ENCODE peak calls at places on chromosomes 6 and 20, in six cellular contexts. One of them, this sample, is unnamed.
A peak's percentile ranks its signal among the peaks of the same experiment; 100 is the strongest.

GRCh38 chr20:11499235-11499634 is 418.5 kb upstream of the BTBD3 start:
- DNase-seq in stomach: no peak
- DNase-seq in H1: no peak
- DNase-seq in A549: no peak
- DNase-seq in tibial nerve: no peak
- DNase-seq in HepG2: no peak
- DNase-seq in this sample: no peak

GRCh38 chr6:1622851-1623768 is 13.4 kb downstream of the FOXC1 start:
- DNase-seq in stomach: peak; percentile 23
- DNase-seq in H1: no peak
- DNase-seq in A549: no peak
- DNase-seq in tibial nerve: no peak
- DNase-seq in HepG2: no peak
- DNase-seq in this sample: no peak

GRCh38 chr6:10720229-10720959 is 2.5 kb upstream of the TMEM14C start:
- DNase-seq in stomach: peak; percentile 36
- DNase-seq in H1: no peak
- DNase-seq in A549: no peak
- DNase-seq in tibial nerve: no peak
- DNase-seq in HepG2: peak; percentile 24
- DNase-seq in this sample: peak; percentile 54

GRCh38 chr6:55377150-55377549 is 49.9 kb downstream of the GFRAL start:
- DNase-seq in stomach: no peak
- DNase-seq in H1: no peak
- DNase-seq in A549: no peak
- DNase-seq in tibial nerve: no peak
- DNase-seq in HepG2: no peak
- DNase-seq in this sample: no peak

GRCh38 chr20:50580842-50581544 is 70.8 kb downstream of the PTPN1 start:
- DNase-seq in stomach: no peak
- DNase-seq in H1: no peak
- DNase-seq in A549: no peak
- DNase-seq in tibial nerve: no peak
- DNase-seq in HepG2: no peak
- DNase-seq in this sample: no peak

GRCh38 chr20:10404959-10405530 is 29.0 kb downstream of the MKKS start:
- DNase-seq in stomach: no peak
- DNase-seq in H1: no peak
- DNase-seq in A549: no peak
- DNase-seq in tibial nerve: no peak
- DNase-seq in HepG2: no peak
- DNase-seq in this sample: no peak

GRCh38 chr6:123189805-123190204 is 193.8 kb downstream of the CLVS2 start:
- DNase-seq in stomach: no peak
- DNase-seq in H1: no peak
- DNase-seq in A549: no peak
- DNase-seq in tibial nerve: no peak
- DNase-seq in HepG2: no peak
- DNase-seq in this sample: no peak

GRCh38 chr6:18165746-18166145 is 10.5 kb downstream of the KDM1B start:
- DNase-seq in stomach: no peak
- DNase-seq in H1: no peak
- DNase-seq in A549: no peak
- DNase-seq in tibial nerve: no peak
- DNase-seq in HepG2: no peak
- DNase-seq in this sample: no peak

GRCh38 chr6:75101896-75102680 is 103.8 kb downstream of the COL12A1 start:
- DNase-seq in stomach: no peak
- DNase-seq in H1: no peak
- DNase-seq in A549: no peak
- DNase-seq in tibial nerve: no peak
- DNase-seq in HepG2: no peak
- DNase-seq in this sample: no peak

GRCh38 chr20:49207071-49207470 is 12.1 kb upstream of the DDX27 start:
- DNase-seq in stomach: no peak
- DNase-seq in H1: peak; percentile 25
- DNase-seq in A549: no peak
- DNase-seq in tibial nerve: no peak
- DNase-seq in HepG2: peak; percentile 76
- DNase-seq in this sample: no peak

GRCh38 chr6:41571066-41571780 is 25.0 kb downstream of the FOXP4 start:
- DNase-seq in stomach: no peak
- DNase-seq in H1: no peak
- DNase-seq in A549: no peak
- DNase-seq in tibial nerve: no peak
- DNase-seq in HepG2: no peak
- DNase-seq in this sample: no peak

GRCh38 chr20:10639051-10639761 is 34.6 kb downstream of the JAG1 start:
- DNase-seq in stomach: no peak
- DNase-seq in H1: no peak
- DNase-seq in A549: no peak
- DNase-seq in tibial nerve: no peak
- DNase-seq in HepG2: no peak
- DNase-seq in this sample: no peak

GRCh38 chr6:126015869-126016268 is 29.5 kb downstream of the TRMT11 start:
- DNase-seq in stomach: no peak
- DNase-seq in H1: no peak
- DNase-seq in A549: no peak
- DNase-seq in tibial nerve: no peak
- DNase-seq in HepG2: no peak
- DNase-seq in this sample: no peak

GRCh38 chr20:25047766-25048165 is 10.2 kb downstream of the ACSS1 start:
- DNase-seq in stomach: peak; percentile 69
- DNase-seq in H1: no peak
- DNase-seq in A549: no peak
- DNase-seq in tibial nerve: no peak
- DNase-seq in HepG2: no peak
- DNase-seq in this sample: no peak

GRCh38 chr6:94645191-94645590 is 932.1 kb upstream of the MANEA start:
- DNase-seq in stomach: no peak
- DNase-seq in H1: no peak
- DNase-seq in A549: no peak
- DNase-seq in tibial nerve: no peak
- DNase-seq in HepG2: no peak
- DNase-seq in this sample: no peak

GRCh38 chr6:44779130-44779826 is 391.8 kb downstream of the CDC5L start:
- DNase-seq in stomach: no peak
- DNase-seq in H1: no peak
- DNase-seq in A549: no peak
- DNase-seq in tibial nerve: peak; percentile 11
- DNase-seq in HepG2: no peak
- DNase-seq in this sample: no peak

GRCh38 chr20:61771805-61772350 is 293.8 kb downstream of the TAF4 start:
- DNase-seq in stomach: no peak
- DNase-seq in H1: no peak
- DNase-seq in A549: no peak
- DNase-seq in tibial nerve: no peak
- DNase-seq in HepG2: peak; percentile 91
- DNase-seq in this sample: no peak

GRCh38 chr20:44805335-44805734 is 5.0 kb downstream of the RIMS4 start:
- DNase-seq in stomach: no peak
- DNase-seq in H1: no peak
- DNase-seq in A549: no peak
- DNase-seq in tibial nerve: no peak
- DNase-seq in HepG2: no peak
- DNase-seq in this sample: no peak

GRCh38 chr6:39865011-39865888 is 69.0 kb downstream of the MOCS1 start:
- DNase-seq in stomach: peak; percentile 81
- DNase-seq in H1: peak; percentile 13
- DNase-seq in A549: peak; percentile 26
- DNase-seq in tibial nerve: peak; percentile 87
- DNase-seq in HepG2: peak; percentile 74
- DNase-seq in this sample: peak; percentile 84

GRCh38 chr6:49155321-49155720 is 307.7 kb downstream of the MMUT start:
- DNase-seq in stomach: no peak
- DNase-seq in H1: no peak
- DNase-seq in A549: no peak
- DNase-seq in tibial nerve: no peak
- DNase-seq in HepG2: no peak
- DNase-seq in this sample: no peak

GRCh38 chr20:33234050-33234449 is 1.7 kb upstream of the BPIFA1 start:
- DNase-seq in stomach: no peak
- DNase-seq in H1: no peak
- DNase-seq in A549: no peak
- DNase-seq in tibial nerve: no peak
- DNase-seq in HepG2: no peak
- DNase-seq in this sample: no peak

GRCh38 chr6:35318200-35318844 is 20.7 kb downstream of the DEF6 start:
- DNase-seq in stomach: peak; percentile 87
- DNase-seq in H1: peak; percentile 87
- DNase-seq in A549: peak; percentile 75
- DNase-seq in tibial nerve: peak; percentile 72
- DNase-seq in HepG2: peak; percentile 86
- DNase-seq in this sample: peak; percentile 89

GRCh38 chr6:137313928-137314855 is 95.0 kb upstream of the IFNGR1 start:
- DNase-seq in stomach: peak; percentile 72
- DNase-seq in H1: no peak
- DNase-seq in A549: peak; percentile 25
- DNase-seq in tibial nerve: peak; percentile 77
- DNase-seq in HepG2: peak; percentile 71
- DNase-seq in this sample: peak; percentile 76

GRCh38 chr6:127302728-127303675 is 36.3 kb downstream of the RNF146 start:
- DNase-seq in stomach: peak; percentile 44
- DNase-seq in H1: no peak
- DNase-seq in A549: peak; percentile 20
- DNase-seq in tibial nerve: peak; percentile 82
- DNase-seq in HepG2: peak; percentile 25
- DNase-seq in this sample: peak; percentile 25

GRCh38 chr6:24334285-24334684 is 23.6 kb downstream of the DCDC2 start:
- DNase-seq in stomach: no peak
- DNase-seq in H1: no peak
- DNase-seq in A549: no peak
- DNase-seq in tibial nerve: no peak
- DNase-seq in HepG2: no peak
- DNase-seq in this sample: no peak

GRCh38 chr6:24329022-24329421 is 28.8 kb downstream of the DCDC2 start:
- DNase-seq in stomach: no peak
- DNase-seq in H1: no peak
- DNase-seq in A549: no peak
- DNase-seq in tibial nerve: no peak
- DNase-seq in HepG2: no peak
- DNase-seq in this sample: no peak

GRCh38 chr6:24330137-24330732 is 27.6 kb downstream of the DCDC2 start:
- DNase-seq in stomach: no peak
- DNase-seq in H1: no peak
- DNase-seq in A549: no peak
- DNase-seq in tibial nerve: no peak
- DNase-seq in HepG2: peak; percentile 99
- DNase-seq in this sample: no peak

GRCh38 chr6:24329451-24329850 is 28.4 kb downstream of the DCDC2 start:
- DNase-seq in stomach: no peak
- DNase-seq in H1: no peak
- DNase-seq in A549: no peak
- DNase-seq in tibial nerve: no peak
- DNase-seq in HepG2: peak; percentile 20
- DNase-seq in this sample: no peak

GRCh38 chr6:24332306-24332705 is 25.6 kb downstream of the DCDC2 start:
- DNase-seq in stomach: no peak
- DNase-seq in H1: no peak
- DNase-seq in A549: no peak
- DNase-seq in tibial nerve: no peak
- DNase-seq in HepG2: peak; percentile 54
- DNase-seq in this sample: no peak
- TF ChIP-seq EP300 in stomach: no peak
- TF ChIP-seq EP300 in H1: no peak
- TF ChIP-seq EP300 in A549: no peak
- TF ChIP-seq EP300 in tibial nerve: no peak
- TF ChIP-seq EP300 in HepG2: no peak
- TF ChIP-seq EP300 in this sample: no peak

GRCh38 chr6:135179920-135180457 is 1.1 kb upstream of the MYB start:
- DNase-seq in stomach: no peak
- DNase-seq in H1: no peak
- DNase-seq in A549: no peak
- DNase-seq in tibial nerve: no peak
- DNase-seq in HepG2: no peak
- DNase-seq in this sample: no peak
- H3K4me3 ChIP-seq in stomach: peak overlapping the region; percentile 75
- H3K4me3 ChIP-seq in H1: peak overlapping the region; percentile 62
- H3K4me3 ChIP-seq in A549: peak overlapping the region; percentile 94
- H3K4me3 ChIP-seq in tibial nerve: peak overlapping the region; percentile 56
- H3K4me3 ChIP-seq in HepG2: no peak overlapping the region
- H3K4me3 ChIP-seq in this sample: peak overlapping the region; percentile 51

DNA sequence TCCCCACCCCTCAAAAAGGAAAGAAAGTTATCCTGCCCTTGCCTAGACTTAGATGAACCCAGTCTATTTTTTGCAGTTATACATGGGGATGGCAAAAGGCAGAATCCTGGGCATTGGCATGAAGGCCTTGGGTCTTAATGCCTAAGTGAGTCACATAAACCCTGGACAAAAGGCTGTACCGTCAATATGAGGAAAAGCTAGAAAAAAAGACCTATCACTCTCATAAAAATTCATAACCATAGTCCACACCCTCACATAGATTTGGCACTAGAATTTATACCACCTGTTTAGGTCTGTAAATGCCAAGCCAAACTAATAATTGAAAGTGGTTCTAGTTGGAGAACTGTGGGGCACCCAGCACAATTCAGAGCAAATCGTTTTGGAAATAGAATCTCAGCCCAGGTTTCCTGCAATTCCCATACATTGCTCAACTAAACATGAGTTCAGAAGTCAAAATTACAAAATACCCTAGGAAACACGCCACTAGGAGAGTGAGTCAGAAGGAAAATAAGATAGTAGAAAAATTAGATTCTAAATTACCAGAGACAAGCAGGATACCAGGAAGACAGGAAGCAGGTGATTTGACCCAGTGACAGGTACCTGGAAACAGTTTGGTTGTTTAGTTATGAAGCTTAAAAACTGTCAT is 70.4 kb upstream of the FUCA2 start:
- DNase-seq in stomach: no peak
- DNase-seq in H1: no peak
- DNase-seq in A549: no peak
- DNase-seq in tibial nerve: no peak
- DNase-seq in HepG2: peak; percentile 42
- DNase-seq in this sample: no peak
- TF ChIP-seq POLR2A in stomach: no peak
- TF ChIP-seq POLR2A in H1: no peak
- TF ChIP-seq POLR2A in A549: no peak
- TF ChIP-seq POLR2A in tibial nerve: no peak
- TF ChIP-seq POLR2A in HepG2: no peak
- TF ChIP-seq POLR2A in this sample: no peak

GRCh38 chr6:161486903-161487531 is 213.2 kb upstream of the AGPAT4 start:
- DNase-seq in stomach: no peak
- DNase-seq in H1: no peak
- DNase-seq in A549: peak; percentile 7
- DNase-seq in tibial nerve: no peak
- DNase-seq in HepG2: no peak
- DNase-seq in this sample: no peak

GRCh38 chr6:161486326-161486725 is 212.5 kb upstream of the AGPAT4 start:
- DNase-seq in stomach: no peak
- DNase-seq in H1: no peak
- DNase-seq in A549: peak; percentile 39
- DNase-seq in tibial nerve: no peak
- DNase-seq in HepG2: no peak
- DNase-seq in this sample: no peak

GRCh38 chr6:161480416-161481165 is 206.7 kb upstream of the AGPAT4 start:
- DNase-seq in stomach: no peak
- DNase-seq in H1: no peak
- DNase-seq in A549: no peak
- DNase-seq in tibial nerve: no peak
- DNase-seq in HepG2: no peak
- DNase-seq in this sample: no peak

GRCh38 chr6:161481786-161482516 is 208.1 kb upstream of the AGPAT4 start:
- DNase-seq in stomach: no peak
- DNase-seq in H1: no peak
- DNase-seq in A549: no peak
- DNase-seq in tibial nerve: no peak
- DNase-seq in HepG2: no peak
- DNase-seq in this sample: no peak

GRCh38 chr6:161482517-161482903 is 208.6 kb upstream of the AGPAT4 start:
- DNase-seq in stomach: no peak
- DNase-seq in H1: no peak
- DNase-seq in A549: no peak
- DNase-seq in tibial nerve: peak; percentile 7
- DNase-seq in HepG2: no peak
- DNase-seq in this sample: no peak
- TF ChIP-seq EP300 in stomach: no peak
- TF ChIP-seq EP300 in H1: no peak
- TF ChIP-seq EP300 in A549: no peak
- TF ChIP-seq EP300 in tibial nerve: no peak
- TF ChIP-seq EP300 in HepG2: no peak
- TF ChIP-seq EP300 in this sample: no peak